ENCODE peak calls at places on chromosomes 13 and 19, in seven cellular contexts. O is thoracic aorta, R is heart left ventricle, Y is bronchial epithelial cell, E is fibroblast of mammary gland, S is cardiac fibroblast, J is DND-41. F is an unnamed sample.

GRCh38 chr13:46386996-46387851 is at the start of gene RUBCNL:
- DNase-seq in E (peak), J (peak), Y (peak), R (peak), S (peak), O (no peak), F (no peak)

GRCh38 chr19:18137242-18137641 is 15.7 kb upstream of the PIK3R2 start:
- DNase-seq in Y (no peak), S (no peak), O (no peak), E (no peak), R (no peak), J (no peak), F (no peak)

GRCh38 chr19:8306235-8307054 is 1.7 kb downstream of the CD320 start:
- DNase-seq in Y (no peak), S (no peak), R (no peak), J (peak), O (no peak), E (no peak), F (no peak)

GRCh38 chr13:111373486-111373885 is 53.0 kb downstream of the TEX29 start:
- DNase-seq in S (no peak), O (no peak), R (no peak), Y (no peak), E (no peak), J (no peak), F (no peak)

GRCh38 chr19:5828661-5829566 is 10.6 kb downstream of the FUT6 start:
- DNase-seq in E (no peak), Y (no peak), R (no peak), O (no peak), S (no peak), J (no peak), F (peak)

GRCh38 chr13:34006011-34006410 is 188.1 kb downstream of the RFC3 start:
- DNase-seq in O (no peak), Y (no peak), E (no peak), J (no peak), S (no peak), R (no peak), F (no peak)

GRCh38 chr19:35273686-35274259 is 5.0 kb downstream of the USF2 start:
- DNase-seq in J (no peak), O (no peak), E (no peak), R (no peak), S (no peak), Y (no peak), F (no peak)

GRCh38 chr19:7705387-7706187 is 3.7 kb upstream of the FCER2 start:
- DNase-seq in O (no peak), Y (no peak), J (no peak), R (peak), E (no peak), S (no peak), F (no peak)

GRCh38 chr13:113861433-113862030 is 2.3 kb downstream of the GAS6 start:
- DNase-seq in Y (peak), J (no peak), O (no peak), S (no peak), R (peak), E (no peak), F (no peak)

GRCh38 chr13:80473695-80474094 is 132.8 kb upstream of the SPRY2 start:
- DNase-seq in E (peak), S (peak), R (no peak), Y (peak), J (no peak), O (no peak), F (peak)

GRCh38 chr19:2761876-2762782 is 20.9 kb downstream of the SGTA start:
- DNase-seq in E (no peak), R (no peak), J (no peak), S (no peak), O (no peak), Y (no peak), F (no peak)

GRCh38 chr19:48468806-48469055 is 438 bp upstream of the CYTH2 start:
- DNase-seq in E (no peak), Y (no peak), R (no peak), J (no peak), S (no peak), O (no peak), F (no peak)

GRCh38 chr13:25111557-25111956 is 15.6 kb downstream of the PABPC3 start:
- DNase-seq in S (peak), J (no peak), O (no peak), Y (peak), E (peak), R (no peak), F (no peak)

GRCh38 chr13:30292325-30292724 is 15.0 kb downstream of the KATNAL1 start:
- DNase-seq in R (no peak), O (no peak), J (peak), S (no peak), E (no peak), Y (no peak), F (no peak)

GRCh38 chr19:31085125-31085524 is 264.1 kb downstream of the TSHZ3 start:
- DNase-seq in Y (no peak), O (no peak), E (peak), R (no peak), J (no peak), S (no peak), F (peak)

GRCh38 chr19:39401549-39402416 is 4.9 kb upstream of the ZFP36 start:
- DNase-seq in O (no peak), Y (peak), E (peak), S (peak), R (peak), J (no peak), F (peak)

GRCh38 chr19:16889429-16889882 is 657 bp downstream of the F2RL3 start:
- DNase-seq in R (peak), Y (no peak), E (no peak), O (no peak), S (no peak), J (no peak), F (no peak)

GRCh38 chr13:34070544-34071303 is 252.8 kb downstream of the RFC3 start:
- DNase-seq in E (no peak), J (no peak), O (no peak), R (no peak), Y (no peak), S (no peak), F (no peak)

GRCh38 chr19:31567776-31568175 is 218.5 kb upstream of the TSHZ3 start:
- DNase-seq in E (no peak), J (no peak), S (no peak), R (no peak), Y (no peak), O (no peak), F (no peak)

GRCh38 chr19:35000647-35001501 is 751 bp downstream of the GRAMD1A start:
- DNase-seq in J (peak), Y (peak), S (peak), E (peak), O (no peak), R (no peak), F (peak)

GRCh38 chr19:34351382-34351802 is 13.6 kb upstream of the GPI start:
- DNase-seq in O (no peak), S (no peak), Y (peak), R (no peak), J (peak), E (no peak), F (no peak)

GRCh38 chr13:73228546-73228945 is 169.7 kb downstream of the KLF5 start:
- DNase-seq in R (no peak), Y (peak), S (peak), O (no peak), J (peak), E (peak), F (peak)

GRCh38 chr19:10624585-10624984 is 768 bp upstream of the SLC44A2 start:
- DNase-seq in O (no peak), E (no peak), J (no peak), Y (no peak), R (no peak), S (no peak), F (no peak)

GRCh38 chr13:101523732-101524131 is 71.3 kb downstream of the ITGBL1 start:
- DNase-seq in J (no peak), O (peak), E (peak), Y (peak), R (no peak), S (peak), F (peak)

GRCh38 chr13:29573190-29573589 is 22.3 kb downstream of the SLC7A1 start:
- DNase-seq in S (peak), O (no peak), E (peak), R (no peak), J (no peak), Y (no peak), F (peak)

GRCh38 chr19:42113641-42114348 is 18.5 kb downstream of the POU2F2 start:
- DNase-seq in O (no peak), Y (peak), E (peak), J (peak), S (peak), R (no peak), F (peak)

GRCh38 chr13:93172109-93172508 is 54.5 kb upstream of the GPC6 start:
- DNase-seq in J (no peak), R (no peak), Y (no peak), E (peak), O (no peak), S (no peak), F (no peak)

GRCh38 chr13:95292622-95293021 is 8.6 kb downstream of the ABCC4 start:
- DNase-seq in O (no peak), Y (no peak), J (no peak), R (no peak), E (no peak), S (no peak), F (no peak)

GRCh38 chr13:95295026-95295425 is 6.2 kb downstream of the ABCC4 start:
- DNase-seq in O (no peak), E (peak), J (no peak), R (no peak), Y (no peak), S (peak), F (no peak)

GRCh38 chr13:95298169-95298940 is 2.9 kb downstream of the ABCC4 start:
- DNase-seq in J (no peak), E (no peak), Y (peak), O (no peak), S (no peak), R (no peak), F (no peak)

GRCh38 chr13:95298971-95299627 is 2.2 kb downstream of the ABCC4 start:
- DNase-seq in R (no peak), Y (peak), S (peak), J (no peak), O (no peak), E (peak), F (peak)

DNA sequence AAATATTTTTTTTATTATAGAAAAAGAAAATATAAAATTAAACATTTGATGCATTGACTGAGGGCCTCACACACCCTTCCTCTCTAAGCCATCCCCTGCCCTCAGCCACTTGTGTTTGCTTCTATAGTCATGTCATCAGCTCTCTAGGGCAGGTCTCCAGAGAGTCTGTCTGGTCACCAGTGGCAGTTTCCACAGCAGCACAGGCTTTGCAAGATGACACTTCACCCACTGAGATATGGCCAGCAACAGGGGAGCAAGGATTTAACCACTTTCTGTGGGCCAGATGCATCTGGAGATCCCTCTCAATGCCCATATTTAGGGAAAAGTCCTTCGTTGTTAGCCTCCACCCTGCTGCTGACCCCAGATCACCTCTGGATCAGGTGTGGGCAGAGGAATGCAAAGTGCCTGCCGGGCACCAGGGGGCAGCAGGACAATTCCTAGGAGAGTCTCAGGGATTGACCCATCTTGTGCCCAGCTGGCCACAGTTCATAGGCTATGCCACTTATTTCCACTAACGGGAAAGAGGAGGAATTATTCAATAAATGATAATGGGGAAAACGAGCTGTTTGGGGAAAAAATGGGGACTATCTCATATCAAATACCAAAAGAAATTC is 4.8 kb downstream of the ABCC4 start:
- DNase-seq in E (no peak), O (no peak), J (no peak), R (no peak), S (peak), Y (peak), F (no peak)
- TF ChIP-seq CTCF in E (peak), O (no peak), J (peak), R (peak), S (peak), Y (peak), F (peak)

DNA sequence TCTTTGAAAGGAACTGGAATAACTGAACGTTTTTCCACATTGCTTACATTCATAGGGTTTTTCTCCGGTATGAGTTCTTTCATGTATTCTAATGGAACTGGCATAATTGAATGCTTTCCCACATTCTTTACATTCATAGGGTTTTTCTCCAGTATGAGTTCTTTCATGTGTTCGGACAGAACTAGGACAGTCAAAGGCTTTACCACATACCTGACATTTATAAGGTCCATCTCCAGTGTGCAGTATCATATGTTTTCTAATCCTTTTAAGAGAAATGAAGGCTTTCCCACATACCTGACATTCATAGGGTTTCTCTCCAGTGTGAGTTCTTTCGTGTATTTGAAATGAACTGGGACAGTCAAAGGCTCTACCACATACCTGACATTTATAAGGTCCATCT is 24.7 kb downstream of the ZNF564 start:
- DNase-seq in E (no peak), O (no peak), S (no peak), Y (no peak), J (no peak), R (no peak), F (no peak)
- H3K4me3 ChIP-seq in E (no peak), O (peak), S (no peak), Y (no peak), J (peak), R (no peak), F (no peak)

GRCh38 chr19:4233282-4233853 is 4.0 kb downstream of the EBI3 start:
- DNase-seq in R (peak), J (peak), O (no peak), E (peak), Y (peak), S (peak), F (peak)
- TF ChIP-seq CTCF in R (peak), J (peak), O (peak), E (peak), Y (peak), S (peak), F (peak)

GRCh38 chr19:13063461-13064091 is 39.1 kb downstream of the LYL1 start:
- DNase-seq in R (no peak), E (no peak), Y (no peak), S (no peak), J (no peak), O (no peak), F (no peak)

GRCh38 chr19:13060233-13060963 is 42.3 kb downstream of the LYL1 start:
- DNase-seq in Y (no peak), S (no peak), J (no peak), O (no peak), E (peak), R (no peak), F (no peak)

GRCh38 chr19:13058951-13059660 is 43.6 kb downstream of the LYL1 start:
- DNase-seq in O (no peak), R (no peak), E (peak), S (no peak), J (no peak), Y (no peak), F (no peak)

GRCh38 chr19:13062317-13062716 is 40.3 kb downstream of the LYL1 start:
- DNase-seq in R (no peak), E (no peak), J (no peak), S (no peak), O (no peak), Y (no peak), F (no peak)

DNA sequence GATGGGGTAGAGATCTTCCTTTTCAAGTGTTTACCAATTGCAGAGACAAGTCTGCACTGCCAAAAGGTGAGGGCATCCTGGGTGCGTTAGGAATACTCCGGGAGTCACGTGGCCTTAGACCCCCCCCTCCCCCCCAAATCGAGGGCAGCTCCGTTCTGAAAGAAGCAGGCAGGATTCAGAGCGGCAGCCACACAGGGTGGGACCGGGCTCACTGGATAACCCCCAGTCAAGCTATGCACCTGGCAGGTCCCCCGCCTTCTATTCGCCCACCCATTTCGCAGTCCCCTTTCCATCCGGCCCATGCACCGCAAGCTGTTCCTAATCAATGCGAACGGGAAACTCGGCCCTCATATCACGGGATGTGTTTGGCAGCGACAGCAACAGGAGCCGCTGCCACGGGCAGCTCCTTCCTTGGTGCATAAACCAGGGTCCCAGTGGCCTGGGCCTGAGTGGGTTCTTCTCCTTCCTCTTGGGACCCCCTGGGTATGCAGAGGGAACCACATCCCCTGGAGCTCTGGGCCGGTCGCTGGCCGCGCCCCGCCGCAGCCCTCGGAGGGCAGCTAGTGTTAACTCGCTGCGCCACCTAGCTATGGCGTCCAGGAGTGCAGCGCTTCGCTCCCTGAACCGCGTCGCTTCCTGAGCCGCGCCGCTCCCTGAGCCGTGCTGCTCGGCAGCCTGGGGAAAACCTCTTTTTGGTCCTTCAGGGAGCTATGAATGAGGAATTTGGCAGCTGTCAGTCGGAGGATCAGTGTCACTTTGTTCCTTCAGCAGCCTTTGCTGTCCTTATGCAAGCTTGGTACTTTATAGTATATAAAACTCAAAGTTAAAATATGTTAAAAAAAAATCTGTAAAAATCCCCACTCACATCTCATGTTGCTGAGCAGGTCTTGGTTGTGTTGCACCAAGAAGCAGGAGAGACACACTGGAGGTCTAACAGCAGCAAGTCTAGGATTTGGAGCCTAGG is 41.4 kb downstream of the LYL1 start:
- DNase-seq in O (no peak), J (peak), E (peak), S (peak), Y (peak), R (peak), F (peak)
- H3K4me3 ChIP-seq in O (peak), J (peak), E (peak), S (peak), Y (peak), R (peak), F (peak)